ENCODE peak calls at places on chromosomes 7 and 10, in nine cellular contexts. K is H4; I is stimulated activated CD4-positive, alpha-beta T cell treated with anti-CD3 and anti-CD28 coated beads, Interleukin-12 subunit alpha, Interleukin-12 subunit beta, amount 100 ng/mL, for 4 hours; A is glomerular endothelial cell; G is NCI-H1105; O is mucosa of gallbladder; R is NCI-H187; Y is EL; Z is activated effector memory CD4-positive, alpha-beta T cell treated with Interleukin-2 at 50 U/mL for 16 hours. S is an unnamed sample.

GRCh38 chr10:59206204-59206720 is 29.8 kb downstream of the PHYHIPL start:
- DNase-seq in O (no peak), G (no peak), A (no peak), K (no peak), I (no peak), Z (no peak), R (no peak), Y (no peak), S (no peak)

GRCh38 chr10:132549416-132549815 is 11.8 kb downstream of the INPP5A start:
- DNase-seq in R (peak; percentile 30), G (peak; percentile 87), K (no peak), Z (no peak), O (no peak), Y (no peak), I (no peak), A (no peak), S (peak; percentile 16)

GRCh38 chr10:93272884-93273675 is 199.4 kb downstream of the CYP26A1 start:
- DNase-seq in K (no peak), O (no peak), I (no peak), R (no peak), A (no peak), Y (no peak), Z (no peak), G (no peak), S (no peak)

GRCh38 chr7:51660516-51660915 is 343.9 kb upstream of the COBL start:
- DNase-seq in O (no peak), Y (no peak), I (no peak), R (no peak), K (no peak), G (no peak), Z (no peak), A (no peak), S (no peak)

GRCh38 chr10:45181483-45181882 is 133.9 kb downstream of the OR13A1 start:
- DNase-seq in R (no peak), G (no peak), I (no peak), O (no peak), Y (peak; percentile 39), A (no peak), K (no peak), Z (no peak), S (no peak)

GRCh38 chr7:7662527-7662926 is 22.0 kb downstream of the UMAD1 start:
- DNase-seq in G (no peak), O (no peak), R (no peak), A (no peak), Y (no peak), K (no peak), I (no peak), Z (no peak), S (no peak)

GRCh38 chr7:130149575-130150139 is 55.5 kb downstream of the TMEM209 start:
- DNase-seq in Z (no peak), G (peak; percentile 73), R (no peak), A (no peak), K (no peak), O (no peak), I (no peak), Y (no peak), S (no peak)

GRCh38 chr7:125930848-125931247 is 1001.2 kb upstream of the POT1 start:
- DNase-seq in K (no peak), A (no peak), R (no peak), I (no peak), O (no peak), G (no peak), Y (no peak), Z (no peak), S (no peak)

GRCh38 chr10:26642896-26643653 is 54.4 kb upstream of the PDSS1 start:
- DNase-seq in Z (no peak), A (no peak), Y (no peak), O (no peak), G (no peak), I (no peak), R (no peak), K (no peak), S (no peak)

GRCh38 chr7:45182856-45183710 is 25.5 kb downstream of the RAMP3 start:
- DNase-seq in O (no peak), G (no peak), K (no peak), R (no peak), I (no peak), Z (no peak), Y (no peak), A (no peak), S (no peak)

GRCh38 chr7:30276203-30276900 is 8.0 kb upstream of the ZNRF2 start:
- DNase-seq in I (peak; percentile 29), R (no peak), Y (peak; percentile 52), O (peak; percentile 45), K (peak; percentile 73), Z (peak; percentile 9), A (no peak), G (peak; percentile 5), S (peak; percentile 15)

GRCh38 chr7:116554436-116554835 is 29.6 kb downstream of the CAV1 start:
- DNase-seq in G (no peak), K (no peak), A (no peak), O (no peak), I (no peak), Y (peak; percentile 44), R (no peak), Z (no peak), S (no peak)

GRCh38 chr10:14163374-14164125 is 167.2 kb downstream of the FRMD4A start:
- DNase-seq in O (no peak), Y (peak; percentile 9), A (no peak), G (no peak), R (no peak), K (no peak), I (no peak), Z (no peak), S (no peak)

GRCh38 chr10:28677889-28678686 is 767 bp downstream of the BAMBI start:
- DNase-seq in Z (peak; percentile 1), Y (peak; percentile 55), O (peak; percentile 22), I (peak; percentile 29), A (no peak), G (no peak), K (no peak), R (no peak), S (no peak)

GRCh38 chr10:97412891-97413304 is 11.8 kb upstream of the RRP12 start:
- DNase-seq in O (no peak), Y (no peak), G (no peak), K (no peak), A (no peak), Z (no peak), I (peak; percentile 45), R (no peak), S (no peak)

GRCh38 chr10:128099901-128100300 is 26.3 kb downstream of the MKI67 start:
- DNase-seq in I (no peak), O (no peak), R (no peak), K (no peak), Y (no peak), A (no peak), G (no peak), Z (no peak), S (no peak)

GRCh38 chr7:66907731-66908130 is 13.3 kb upstream of the TMEM248 start:
- DNase-seq in A (no peak), R (no peak), G (no peak), Z (no peak), Y (no peak), O (no peak), I (no peak), K (no peak), S (no peak)

GRCh38 chr10:26048756-26049155 is 114.7 kb downstream of the MYO3A start:
- DNase-seq in Y (no peak), K (peak; percentile 11), O (no peak), R (no peak), I (no peak), A (no peak), G (no peak), Z (no peak), S (no peak)

GRCh38 chr10:78980354-78980753 is 88.4 kb upstream of the ZMIZ1 start:
- DNase-seq in R (no peak), Y (no peak), A (no peak), O (no peak), Z (no peak), K (no peak), G (no peak), I (no peak), S (no peak)

S was measured in NCI-H2107.